ENCODE peak calls at places on chromosomes 2 and 18, in six cellular contexts. One of them, this sample, is unnamed.

GRCh38 chr2:84786601-84787000 is 94.3 kb downstream of the TRABD2A start:
- DNase-seq in cardiac fibroblast: no peak
- DNase-seq in HepG2: no peak
- DNase-seq in ELR: no peak
- DNase-seq in T-helper 2 cell treated with Interferon-gamma antibody and Interleukin-4, amounts not matched to agents 5 μg/mL and 100 μg/mL, for 36 hours: no peak
- DNase-seq in posterior vena cava: no peak
- DNase-seq in this sample: no peak

GRCh38 chr2:119857742-119858141 is 98.0 kb downstream of the PTPN4 start:
- DNase-seq in posterior vena cava: no peak
- DNase-seq in ELR: no peak
- DNase-seq in cardiac fibroblast: no peak
- DNase-seq in HepG2: no peak
- DNase-seq in T-helper 2 cell treated with Interferon-gamma antibody and Interleukin-4, amounts not matched to agents 5 μg/mL and 100 μg/mL, for 36 hours: no peak
- DNase-seq in this sample: no peak

GRCh38 chr18:31943895-31944816 is 1.2 kb upstream of the TRAPPC8 start:
- DNase-seq in cardiac fibroblast: no peak
- DNase-seq in posterior vena cava: no peak
- DNase-seq in ELR: no peak
- DNase-seq in T-helper 2 cell treated with Interferon-gamma antibody and Interleukin-4, amounts not matched to agents 5 μg/mL and 100 μg/mL, for 36 hours: peak; percentile 25
- DNase-seq in HepG2: no peak
- DNase-seq in this sample: no peak

GRCh38 chr18:7760967-7761946 is 194.1 kb downstream of the PTPRM start:
- DNase-seq in posterior vena cava: no peak
- DNase-seq in T-helper 2 cell treated with Interferon-gamma antibody and Interleukin-4, amounts not matched to agents 5 μg/mL and 100 μg/mL, for 36 hours: no peak
- DNase-seq in cardiac fibroblast: peak; percentile 77
- DNase-seq in HepG2: peak; percentile 81
- DNase-seq in ELR: no peak
- DNase-seq in this sample: no peak

GRCh38 chr2:162676515-162676914 is 162.1 kb downstream of the KCNH7 start:
- DNase-seq in ELR: peak; percentile 3
- DNase-seq in posterior vena cava: no peak
- DNase-seq in T-helper 2 cell treated with Interferon-gamma antibody and Interleukin-4, amounts not matched to agents 5 μg/mL and 100 μg/mL, for 36 hours: no peak
- DNase-seq in HepG2: no peak
- DNase-seq in cardiac fibroblast: no peak
- DNase-seq in this sample: no peak

GRCh38 chr18:24603151-24603550 is 142.7 kb downstream of the HRH4 start:
- DNase-seq in HepG2: no peak
- DNase-seq in posterior vena cava: no peak
- DNase-seq in ELR: no peak
- DNase-seq in T-helper 2 cell treated with Interferon-gamma antibody and Interleukin-4, amounts not matched to agents 5 μg/mL and 100 μg/mL, for 36 hours: no peak
- DNase-seq in cardiac fibroblast: no peak
- DNase-seq in this sample: no peak

GRCh38 chr2:64359892-64360657 is 93.9 kb upstream of the LGALSL start:
- DNase-seq in T-helper 2 cell treated with Interferon-gamma antibody and Interleukin-4, amounts not matched to agents 5 μg/mL and 100 μg/mL, for 36 hours: peak; percentile 53
- DNase-seq in HepG2: peak; percentile 13
- DNase-seq in posterior vena cava: peak; percentile 96
- DNase-seq in ELR: peak; percentile 96
- DNase-seq in cardiac fibroblast: peak; percentile 90
- DNase-seq in this sample: peak; percentile 90

GRCh38 chr2:128320609-128321420 is 2.1 kb upstream of the HS6ST1 start:
- DNase-seq in HepG2: no peak
- DNase-seq in posterior vena cava: peak; percentile 76
- DNase-seq in cardiac fibroblast: no peak
- DNase-seq in T-helper 2 cell treated with Interferon-gamma antibody and Interleukin-4, amounts not matched to agents 5 μg/mL and 100 μg/mL, for 36 hours: no peak
- DNase-seq in ELR: peak; percentile 12
- DNase-seq in this sample: no peak

GRCh38 chr2:42385225-42385624 is 24.2 kb upstream of the COX7A2L start:
- DNase-seq in posterior vena cava: no peak
- DNase-seq in ELR: peak; percentile 31
- DNase-seq in HepG2: peak; percentile 58
- DNase-seq in T-helper 2 cell treated with Interferon-gamma antibody and Interleukin-4, amounts not matched to agents 5 μg/mL and 100 μg/mL, for 36 hours: no peak
- DNase-seq in cardiac fibroblast: peak; percentile 7
- DNase-seq in this sample: peak; percentile 11

GRCh38 chr2:192236136-192236535 is 41.4 kb upstream of the TMEFF2 start:
- DNase-seq in posterior vena cava: no peak
- DNase-seq in HepG2: no peak
- DNase-seq in ELR: peak; percentile 88
- DNase-seq in cardiac fibroblast: peak; percentile 46
- DNase-seq in T-helper 2 cell treated with Interferon-gamma antibody and Interleukin-4, amounts not matched to agents 5 μg/mL and 100 μg/mL, for 36 hours: no peak
- DNase-seq in this sample: peak; percentile 13

GRCh38 chr18:63135101-63135500 is 184.5 kb downstream of the BCL2 start:
- DNase-seq in T-helper 2 cell treated with Interferon-gamma antibody and Interleukin-4, amounts not matched to agents 5 μg/mL and 100 μg/mL, for 36 hours: no peak
- DNase-seq in cardiac fibroblast: no peak
- DNase-seq in posterior vena cava: no peak
- DNase-seq in HepG2: no peak
- DNase-seq in ELR: no peak
- DNase-seq in this sample: no peak

GRCh38 chr2:226478121-226478809 is 321.4 kb downstream of the IRS1 start:
- DNase-seq in ELR: peak; percentile 96
- DNase-seq in posterior vena cava: peak; percentile 80
- DNase-seq in T-helper 2 cell treated with Interferon-gamma antibody and Interleukin-4, amounts not matched to agents 5 μg/mL and 100 μg/mL, for 36 hours: no peak
- DNase-seq in cardiac fibroblast: peak; percentile 93
- DNase-seq in HepG2: peak; percentile 89
- DNase-seq in this sample: peak; percentile 77

GRCh38 chr18:5057348-5058012 is 139.6 kb downstream of the AKAIN1 start:
- DNase-seq in T-helper 2 cell treated with Interferon-gamma antibody and Interleukin-4, amounts not matched to agents 5 μg/mL and 100 μg/mL, for 36 hours: peak; percentile 10
- DNase-seq in cardiac fibroblast: peak; percentile 68
- DNase-seq in ELR: peak; percentile 30
- DNase-seq in HepG2: peak; percentile 52
- DNase-seq in posterior vena cava: no peak
- DNase-seq in this sample: peak; percentile 77

GRCh38 chr18:22711381-22711717 is 221.8 kb upstream of the RBBP8 start:
- DNase-seq in cardiac fibroblast: no peak
- DNase-seq in ELR: peak; percentile 38
- DNase-seq in T-helper 2 cell treated with Interferon-gamma antibody and Interleukin-4, amounts not matched to agents 5 μg/mL and 100 μg/mL, for 36 hours: no peak
- DNase-seq in posterior vena cava: no peak
- DNase-seq in HepG2: peak; percentile 6
- DNase-seq in this sample: no peak

GRCh38 chr18:76353046-76353445 is 142.0 kb downstream of the ZNF516 start:
- DNase-seq in HepG2: no peak
- DNase-seq in posterior vena cava: no peak
- DNase-seq in cardiac fibroblast: no peak
- DNase-seq in ELR: no peak
- DNase-seq in T-helper 2 cell treated with Interferon-gamma antibody and Interleukin-4, amounts not matched to agents 5 μg/mL and 100 μg/mL, for 36 hours: no peak
- DNase-seq in this sample: no peak

GRCh38 chr2:68828887-68829708 is 42.1 kb downstream of the BMP10 start:
- DNase-seq in T-helper 2 cell treated with Interferon-gamma antibody and Interleukin-4, amounts not matched to agents 5 μg/mL and 100 μg/mL, for 36 hours: peak; percentile 71
- DNase-seq in posterior vena cava: peak; percentile 99
- DNase-seq in cardiac fibroblast: peak; percentile 99
- DNase-seq in ELR: peak; percentile 96
- DNase-seq in HepG2: peak; percentile 41
- DNase-seq in this sample: peak; percentile 95

GRCh38 chr2:33425660-33426059 is 50.8 kb upstream of the RASGRP3 start:
- DNase-seq in HepG2: no peak
- DNase-seq in cardiac fibroblast: peak; percentile 34
- DNase-seq in ELR: peak; percentile 71
- DNase-seq in posterior vena cava: no peak
- DNase-seq in T-helper 2 cell treated with Interferon-gamma antibody and Interleukin-4, amounts not matched to agents 5 μg/mL and 100 μg/mL, for 36 hours: no peak
- DNase-seq in this sample: peak; percentile 37

GRCh38 chr2:105797298-105797819 is 52.6 kb downstream of the NCK2 start:
- DNase-seq in ELR: peak; percentile 21
- DNase-seq in HepG2: peak; percentile 35
- DNase-seq in cardiac fibroblast: peak; percentile 63
- DNase-seq in T-helper 2 cell treated with Interferon-gamma antibody and Interleukin-4, amounts not matched to agents 5 μg/mL and 100 μg/mL, for 36 hours: peak; percentile 46
- DNase-seq in posterior vena cava: no peak
- DNase-seq in this sample: peak; percentile 53

GRCh38 chr2:25851740-25852503 is 26.4 kb downstream of the ASXL2 start:
- DNase-seq in cardiac fibroblast: peak; percentile 90
- DNase-seq in HepG2: peak; percentile 86
- DNase-seq in ELR: peak; percentile 86
- DNase-seq in posterior vena cava: no peak
- DNase-seq in T-helper 2 cell treated with Interferon-gamma antibody and Interleukin-4, amounts not matched to agents 5 μg/mL and 100 μg/mL, for 36 hours: peak; percentile 60
- DNase-seq in this sample: peak; percentile 76

GRCh38 chr18:42183746-42184145 is 228.7 kb downstream of the PIK3C3 start:
- DNase-seq in ELR: peak; percentile 74
- DNase-seq in T-helper 2 cell treated with Interferon-gamma antibody and Interleukin-4, amounts not matched to agents 5 μg/mL and 100 μg/mL, for 36 hours: no peak
- DNase-seq in cardiac fibroblast: peak; percentile 43
- DNase-seq in posterior vena cava: no peak
- DNase-seq in HepG2: no peak
- DNase-seq in this sample: peak; percentile 84

This sample was measured in GM03348.